ENCODE peak calls at places on chromosome 5, in eight cellular contexts. Z is A673, E is ascending aorta, G is psoas muscle, K is gastrocnemius medialis, Q is fibroblast of the aortic adventitia, L is PC-3, C is lower leg skin. A is an unnamed sample.

GRCh38 chr5:38369692-38370091 is 111.3 kb downstream of the EGFLAM start:
- DNase-seq in Z (no peak), E (no peak), G (no peak), K (no peak), Q (no peak), L (peak), C (no peak), A (peak)

GRCh38 chr5:140039561-140039960 is 3.5 kb downstream of the NRG2 start:
- DNase-seq in Z (no peak), E (no peak), G (no peak), K (peak), Q (no peak), L (no peak), C (no peak), A (no peak)

GRCh38 chr5:140630296-140630695 is 2.7 kb downstream of the CD14 start:
- DNase-seq in Z (no peak), E (no peak), G (no peak), K (no peak), Q (no peak), L (no peak), C (no peak), A (peak)

GRCh38 chr5:88732181-88732633 is 150.8 kb downstream of the MEF2C start:
- DNase-seq in Z (no peak), E (peak), G (peak), K (peak), Q (peak), L (no peak), C (peak), A (peak)

GRCh38 chr5:5418764-5419163 is 3.7 kb upstream of the ICE1 start:
- DNase-seq in Z (no peak), E (no peak), G (no peak), K (no peak), Q (no peak), L (no peak), C (no peak), A (no peak)

GRCh38 chr5:68478306-68479091 is 262.9 kb downstream of the PIK3R1 start:
- DNase-seq in Z (no peak), E (no peak), G (no peak), K (no peak), Q (peak), L (no peak), C (no peak), A (peak)

GRCh38 chr5:53027913-53028312 is 38.8 kb downstream of the ITGA2 start:
- DNase-seq in Z (peak), E (no peak), G (peak), K (no peak), Q (peak), L (peak), C (no peak), A (peak)

GRCh38 chr5:132271251-132272246 is 14.1 kb downstream of the PDLIM4 start:
- DNase-seq in Z (no peak), E (peak), G (no peak), K (no peak), Q (no peak), L (no peak), C (peak), A (no peak)

GRCh38 chr5:14503017-14503680 is 78.4 kb upstream of the OTULINL start:
- DNase-seq in Z (no peak), E (no peak), G (no peak), K (peak), Q (no peak), L (no peak), C (peak), A (peak)

GRCh38 chr5:173258466-173258865 is 23.5 kb upstream of the NKX2-5 start:
- DNase-seq in Z (no peak), E (no peak), G (no peak), K (no peak), Q (no peak), L (no peak), C (no peak), A (no peak)

GRCh38 chr5:113190347-113190746 is 213.7 kb downstream of the DCP2 start:
- DNase-seq in Z (no peak), E (no peak), G (no peak), K (no peak), Q (peak), L (peak), C (no peak), A (peak)

GRCh38 chr5:394671-395155 is 48.3 kb upstream of the EXOC3 start:
- DNase-seq in Z (no peak), E (no peak), G (peak), K (no peak), Q (no peak), L (no peak), C (peak), A (no peak)

GRCh38 chr5:151661968-151662732 is 24.6 kb downstream of the SPARC start:
- DNase-seq in Z (no peak), E (no peak), G (no peak), K (no peak), Q (peak), L (no peak), C (no peak), A (no peak)

GRCh38 chr5:172771439-172772111 is 580 bp upstream of the DUSP1 start:
- DNase-seq in Z (no peak), E (no peak), G (no peak), K (no peak), Q (peak), L (peak), C (no peak), A (no peak)

GRCh38 chr5:41559184-41559583 is 48.8 kb upstream of the PLCXD3 start:
- DNase-seq in Z (no peak), E (no peak), G (no peak), K (no peak), Q (no peak), L (no peak), C (no peak), A (no peak)

GRCh38 chr5:1322036-1322903 is 22.6 kb downstream of the CLPTM1L start:
- DNase-seq in Z (no peak), E (peak), G (no peak), K (no peak), Q (no peak), L (no peak), C (peak), A (no peak)

GRCh38 chr5:172255444-172255843 is 28.1 kb downstream of the UBTD2 start:
- DNase-seq in Z (no peak), E (no peak), G (no peak), K (no peak), Q (no peak), L (no peak), C (no peak), A (no peak)

GRCh38 chr5:158313739-158314464 is 455.0 kb upstream of the CLINT1 start:
- DNase-seq in Z (no peak), E (no peak), G (no peak), K (no peak), Q (no peak), L (no peak), C (no peak), A (no peak)

GRCh38 chr5:91443028-91443427 is 59.9 kb upstream of the ARRDC3 start:
- DNase-seq in Z (no peak), E (no peak), G (no peak), K (no peak), Q (peak), L (peak), C (no peak), A (peak)

GRCh38 chr5:41843456-41844112 is 26.6 kb downstream of the OXCT1 start:
- DNase-seq in Z (peak), E (no peak), G (no peak), K (no peak), Q (peak), L (peak), C (no peak), A (peak)

GRCh38 chr5:96957125-96958041 is 21.5 kb downstream of the LNPEP start:
- DNase-seq in Z (no peak), E (no peak), G (no peak), K (no peak), Q (no peak), L (no peak), C (no peak), A (no peak)

GRCh38 chr5:37247036-37247435 is 2.1 kb downstream of the CPLANE1 start:
- DNase-seq in Z (no peak), E (no peak), G (no peak), K (no peak), Q (no peak), L (no peak), C (no peak), A (peak)

GRCh38 chr5:126780165-126780827 is 3.4 kb downstream of the LMNB1 start:
- DNase-seq in Z (peak), E (no peak), G (no peak), K (peak), Q (peak), L (peak), C (no peak), A (peak)

GRCh38 chr5:174418809-174419522 is 305.4 kb upstream of the MSX2 start:
- DNase-seq in Z (no peak), E (no peak), G (no peak), K (no peak), Q (no peak), L (no peak), C (no peak), A (no peak)

GRCh38 chr5:66881475-66882161 is 285.4 kb downstream of the MAST4 start:
- DNase-seq in Z (no peak), E (no peak), G (no peak), K (no peak), Q (peak), L (peak), C (no peak), A (peak)

GRCh38 chr5:174571662-174572397 is 152.6 kb upstream of the MSX2 start:
- DNase-seq in Z (peak), E (peak), G (no peak), K (peak), Q (peak), L (peak), C (peak), A (peak)

GRCh38 chr5:4551034-4551433 is 589.1 kb upstream of the ADAMTS16 start:
- DNase-seq in Z (no peak), E (no peak), G (no peak), K (no peak), Q (peak), L (no peak), C (no peak), A (no peak)

GRCh38 chr5:142881076-142881466 is 110.9 kb downstream of the ARHGAP26 start:
- DNase-seq in Z (peak), E (peak), G (no peak), K (no peak), Q (peak), L (no peak), C (no peak), A (peak)

GRCh38 chr5:138139776-138140080 is 500 bp upstream of the NME5 start:
- DNase-seq in Z (no peak), E (no peak), G (no peak), K (no peak), Q (no peak), L (no peak), C (no peak), A (no peak)

GRCh38 chr5:3179220-3179619 is 416.4 kb upstream of the IRX1 start:
- DNase-seq in Z (no peak), E (no peak), G (no peak), K (no peak), Q (no peak), L (no peak), C (no peak), A (no peak)

GRCh38 chr5:179438041-179438441 is 92.8 kb upstream of the ADAMTS2 start:
- DNase-seq in Z (no peak), E (no peak), G (no peak), K (no peak), Q (no peak), L (no peak), C (no peak), A (no peak)

DNA sequence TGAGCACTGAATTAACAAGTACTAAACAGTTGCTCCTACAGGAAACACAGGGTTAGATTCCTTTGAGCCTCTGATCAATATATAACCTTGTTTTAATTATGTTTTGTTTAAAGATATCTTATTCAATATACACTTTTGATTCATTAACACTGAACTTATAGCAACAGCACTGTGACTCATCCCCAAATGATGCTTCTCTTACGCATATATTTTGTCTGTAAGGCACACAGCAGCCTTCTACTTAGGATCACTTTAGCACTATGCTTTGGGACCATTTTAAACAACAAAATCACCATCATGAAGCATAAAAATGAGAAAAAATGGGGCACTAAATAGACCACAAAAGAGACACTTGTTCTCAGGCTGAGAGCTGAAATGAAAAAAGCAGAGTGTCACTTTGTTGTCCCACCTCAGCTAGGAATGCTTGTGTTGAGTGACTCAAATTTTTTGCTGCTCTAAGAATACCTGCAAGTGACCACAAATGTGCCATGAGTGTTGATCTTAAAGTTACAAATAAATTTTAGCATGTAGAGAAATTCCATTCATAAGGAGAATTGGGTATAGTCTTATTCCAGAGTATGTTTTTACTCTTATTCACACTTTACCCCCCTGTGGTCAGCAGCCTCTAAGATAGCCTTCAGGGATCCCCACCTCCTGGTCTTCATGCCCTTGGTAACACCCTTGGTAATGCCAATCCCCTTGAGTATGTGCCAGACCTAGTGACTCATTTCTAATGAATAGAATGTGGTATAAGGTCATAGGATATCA is 252.7 kb upstream of the IL12B start:
- DNase-seq in Z (no peak), E (no peak), G (no peak), K (no peak), Q (no peak), L (peak), C (no peak), A (peak)
- H3K4me3 ChIP-seq in Z (no peak), E (no peak), G (no peak), K (no peak), Q (no peak), L (no peak), C (no peak), A (no peak)

DNA sequence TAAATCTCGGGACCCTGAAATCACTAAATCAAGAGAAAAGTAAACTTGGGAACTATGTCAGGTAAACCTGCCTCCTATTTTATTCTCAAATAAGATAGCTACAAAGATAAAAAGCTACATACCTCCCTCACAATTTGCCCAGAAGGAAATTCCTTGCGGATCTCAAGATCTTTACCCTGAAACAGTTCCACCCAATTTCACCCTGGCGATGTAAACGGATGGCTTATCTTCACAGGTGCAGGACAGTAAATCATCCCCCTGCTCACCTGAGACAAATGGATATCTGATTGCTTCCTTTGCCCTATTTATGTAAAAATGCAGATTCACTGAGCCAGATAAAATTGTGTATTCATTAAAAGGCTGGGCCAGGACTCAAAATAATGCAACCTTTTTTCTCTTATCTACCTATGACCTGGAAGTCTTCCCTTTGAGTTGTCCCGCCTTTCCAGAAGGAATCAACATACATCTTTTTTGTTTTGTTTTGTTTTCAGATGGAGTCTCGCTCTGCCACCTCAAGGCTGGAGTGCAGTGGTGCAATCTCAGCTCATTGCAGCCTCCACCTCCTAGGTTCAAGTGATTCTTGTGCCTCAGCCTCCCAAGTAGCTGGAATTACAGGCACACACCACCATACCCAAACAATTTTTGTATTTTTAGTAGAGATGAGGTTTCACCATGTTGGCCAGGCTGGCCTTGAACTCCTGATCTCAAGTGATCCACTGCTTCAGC is 13.8 kb downstream of the TMEM267 start:
- DNase-seq in Z (no peak), E (no peak), G (no peak), K (no peak), Q (no peak), L (peak), C (no peak), A (no peak)
- TF ChIP-seq CTCF in Z (no peak), E (no peak), G (no peak), K (no peak), Q (no peak), L (peak), C (no peak), A (no peak)

GRCh38 chr5:149681922-149682321 is 48.2 kb upstream of the PPARGC1B start:
- DNase-seq in Z (no peak), E (no peak), G (no peak), K (no peak), Q (no peak), L (no peak), C (no peak), A (no peak)

GRCh38 chr5:149685494-149685893 is 44.6 kb upstream of the PPARGC1B start:
- DNase-seq in Z (no peak), E (no peak), G (no peak), K (no peak), Q (no peak), L (no peak), C (no peak), A (no peak)

GRCh38 chr5:149681252-149681651 is 48.9 kb upstream of the PPARGC1B start:
- DNase-seq in Z (no peak), E (no peak), G (no peak), K (no peak), Q (no peak), L (no peak), C (no peak), A (no peak)

GRCh38 chr5:149682532-149683076 is 47.5 kb upstream of the PPARGC1B start:
- DNase-seq in Z (no peak), E (no peak), G (no peak), K (no peak), Q (no peak), L (no peak), C (no peak), A (no peak)

GRCh38 chr5:149684371-149684770 is 45.7 kb upstream of the PPARGC1B start:
- DNase-seq in Z (no peak), E (no peak), G (no peak), K (no peak), Q (no peak), L (no peak), C (no peak), A (no peak)
- H3K4me3 ChIP-seq in Z (no peak), E (no peak), G (no peak), K (no peak), Q (no peak), L (no peak), C (no peak), A (no peak)

DNA sequence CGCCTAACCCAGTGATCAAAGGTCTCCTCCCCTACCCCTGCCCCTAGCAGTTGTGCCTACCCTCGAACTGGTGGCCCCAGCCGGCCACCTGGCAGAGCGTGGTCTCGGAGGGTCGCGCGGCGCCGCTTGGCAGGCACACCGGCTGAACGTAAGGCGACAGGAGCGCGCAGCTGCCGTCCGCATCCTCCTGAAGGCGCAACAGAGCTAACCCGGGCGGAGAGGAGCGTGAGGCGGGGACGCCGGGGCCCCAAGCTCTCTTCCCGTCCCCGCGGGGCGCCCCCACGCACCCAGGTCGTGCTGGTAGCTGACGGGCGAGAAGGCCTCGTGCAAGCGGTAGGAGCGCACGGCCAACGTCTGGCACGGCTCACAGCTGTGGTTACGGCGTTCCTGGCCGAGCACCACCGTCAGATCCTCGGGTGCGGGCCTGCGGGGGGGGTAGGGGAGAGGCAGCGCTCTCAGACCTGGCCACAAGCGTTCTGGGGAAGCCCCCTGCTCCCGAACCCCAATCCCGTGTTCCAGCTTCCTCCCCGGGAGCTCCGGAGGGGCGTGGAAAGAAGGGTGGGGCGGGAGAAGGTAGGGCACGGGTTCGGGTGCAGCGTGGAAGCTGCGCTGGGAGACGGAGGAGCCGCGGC is 2.8 kb upstream of the PFN3 start:
- DNase-seq in Z (peak), E (no peak), G (peak), K (no peak), Q (no peak), L (peak), C (peak), A (no peak)
- TF ChIP-seq CTCF in Z (no peak), E (no peak), G (no peak), K (no peak), Q (no peak), L (no peak), C (no peak), A (no peak)

GRCh38 chr5:101783241-101784095 is 512.6 kb downstream of the SLCO4C1 start:
- DNase-seq in Z (no peak), E (no peak), G (no peak), K (no peak), Q (no peak), L (peak), C (no peak), A (no peak)
- H3K4me3 ChIP-seq in Z (no peak), E (peak), G (peak), K (no peak), Q (peak), L (peak), C (no peak), A (no peak)

DNA sequence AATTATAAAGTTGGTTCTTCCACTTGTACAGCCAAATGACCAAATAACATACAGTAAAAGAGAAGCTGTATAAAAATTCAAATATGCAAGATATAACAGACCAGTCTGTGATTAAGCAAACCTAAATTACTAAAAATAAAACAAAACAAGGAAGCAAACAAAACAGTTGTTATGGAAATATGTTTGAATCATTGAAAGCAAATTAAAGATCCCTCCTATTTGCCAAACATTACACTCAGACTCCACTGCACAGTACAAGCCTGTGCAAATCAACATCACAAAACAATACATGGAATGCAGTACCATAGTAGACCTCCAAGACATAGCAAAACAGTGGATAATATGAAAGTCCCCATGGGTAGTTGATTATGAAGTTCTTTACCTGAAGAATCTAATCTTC is 288.1 kb upstream of the PTGER4 start:
- DNase-seq in Z (no peak), E (no peak), G (no peak), K (no peak), Q (no peak), L (no peak), C (no peak), A (no peak)
- TF ChIP-seq CTCF in Z (no peak), E (no peak), G (no peak), K (no peak), Q (no peak), L (no peak), C (no peak), A (no peak)

A was measured in fibroblast of mammary gland.